ENCODE peak calls at places on chromosomes 1 and 21, in six cellular contexts. T is A172; M is DMS 273 treated with DMSO at 0.1 percent for 48 hours; E is retinal pigment epithelial cell; A is heart left ventricle; V is activated gamma-delta T cell treated with anti-CD3 and anti-CD28 coated beads, Interleukin-2, amount 50 U/mL, for 16 hours. G is an unnamed sample.

GRCh38 chr1:31660871-31661455 is 16.3 kb upstream of the PEF1 start:
- DNase-seq in M (no peak), E (no peak), V (no peak), A (peak; percentile 46), T (no peak), G (no peak)

GRCh38 chr1:2985121-2985561 is 36.1 kb upstream of the ACTRT2 start:
- DNase-seq in T (no peak), M (no peak), E (no peak), A (peak; percentile 52), V (no peak), G (no peak)

GRCh38 chr1:2607681-2608041 is 21.1 kb downstream of the PRXL2B start:
- DNase-seq in V (no peak), M (no peak), E (no peak), T (no peak), A (peak; percentile 85), G (no peak)

GRCh38 chr1:44827197-44828002 is 15.7 kb downstream of the PTCH2 start:
- DNase-seq in M (no peak), E (no peak), V (no peak), A (no peak), T (no peak), G (no peak)

GRCh38 chr1:20110679-20111078 is 8.7 kb downstream of the PLA2G2D start:
- DNase-seq in T (peak; percentile 55), V (no peak), M (no peak), A (no peak), E (peak; percentile 56), G (no peak)

GRCh38 chr1:215824245-215824644 is 257.1 kb downstream of the KCTD3 start:
- DNase-seq in E (no peak), M (peak; percentile 14), T (no peak), A (no peak), V (no peak), G (peak; percentile 33)

GRCh38 chr1:235739124-235739523 is 89.5 kb upstream of the GNG4 start:
- DNase-seq in A (no peak), M (no peak), V (no peak), E (no peak), T (peak; percentile 51), G (no peak)

GRCh38 chr1:114154963-114155322 is 1.3 kb upstream of the SYT6 start:
- DNase-seq in V (no peak), T (peak; percentile 14), M (peak; percentile 31), A (no peak), E (peak; percentile 2), G (no peak)

GRCh38 chr1:172951728-172952365 is 98.9 kb downstream of the TNFSF18 start:
- DNase-seq in V (no peak), A (no peak), T (peak; percentile 75), M (no peak), E (no peak), G (no peak)

GRCh38 chr1:214332950-214333798 is 52.2 kb downstream of the SMYD2 start:
- DNase-seq in M (no peak), E (no peak), V (peak; percentile 3), A (peak; percentile 65), T (peak; percentile 69), G (no peak)

GRCh38 chr1:1291023-1291528 is 10.8 kb downstream of the SCNN1D start:
- DNase-seq in A (peak; percentile 67), T (no peak), M (no peak), V (no peak), E (no peak), G (no peak)

GRCh38 chr21:35648512-35648911 is 411.8 kb downstream of the SETD4 start:
- DNase-seq in V (no peak), T (peak; percentile 51), A (no peak), M (no peak), E (no peak), G (no peak)

GRCh38 chr1:178417858-178418257 is 78.9 kb downstream of the CLEC20A start:
- DNase-seq in A (no peak), E (peak; percentile 66), T (peak; percentile 89), V (no peak), M (no peak), G (no peak)

GRCh38 chr1:119782541-119783338 is 14.0 kb upstream of the HMGCS2 start:
- DNase-seq in M (no peak), V (no peak), T (no peak), E (no peak), A (no peak), G (no peak)

GRCh38 chr1:201842472-201843020 is 13.6 kb downstream of the IPO9 start:
- DNase-seq in M (no peak), T (no peak), E (no peak), V (no peak), A (no peak), G (no peak)

GRCh38 chr1:242723044-242723742 is 198.7 kb upstream of the PLD5 start:
- DNase-seq in M (no peak), T (no peak), E (no peak), A (no peak), V (no peak), G (no peak)

GRCh38 chr1:175514309-175515001 is 228.9 kb downstream of the TNR start:
- DNase-seq in M (no peak), E (no peak), T (no peak), A (no peak), V (no peak), G (no peak)

GRCh38 chr1:234108921-234109320 is 204.4 kb downstream of the SLC35F3 start:
- DNase-seq in T (no peak), V (no peak), M (no peak), A (no peak), E (no peak), G (no peak)

GRCh38 chr1:174998569-174999215 is 1.1 kb upstream of the CACYBP start:
- DNase-seq in M (peak; percentile 43), E (peak; percentile 37), V (peak; percentile 27), T (peak; percentile 75), A (no peak), G (peak; percentile 20)

GRCh38 chr1:59445040-59445439 is 148.1 kb downstream of the FGGY start:
- DNase-seq in M (no peak), A (no peak), T (peak; percentile 41), V (no peak), E (no peak), G (no peak)

GRCh38 chr1:81912383-81912782 is 111.6 kb downstream of the ADGRL2 start:
- DNase-seq in T (no peak), A (no peak), E (no peak), M (no peak), V (no peak), G (no peak)

GRCh38 chr1:195335541-195335940 is 1272.7 kb downstream of the KCNT2 start:
- DNase-seq in T (no peak), M (no peak), A (no peak), V (no peak), E (peak; percentile 76), G (no peak)

GRCh38 chr1:53449026-53449425 is 10.2 kb upstream of the DMRTB1 start:
- DNase-seq in V (no peak), A (no peak), M (no peak), E (peak; percentile 89), T (peak; percentile 74), G (no peak)

GRCh38 chr1:169949139-169949538 is 55.4 kb upstream of the SCYL3 start:
- DNase-seq in M (no peak), V (no peak), T (no peak), E (no peak), A (no peak), G (no peak)

GRCh38 chr1:242745079-242745478 is 220.6 kb upstream of the PLD5 start:
- DNase-seq in V (no peak), A (no peak), M (no peak), E (no peak), T (no peak), G (no peak)

GRCh38 chr1:37096523-37096922 is 62.2 kb upstream of the GRIK3 start:
- DNase-seq in M (no peak), A (no peak), T (no peak), V (no peak), E (no peak), G (peak; percentile 56)

GRCh38 chr1:90127288-90127953 is 132.5 kb downstream of the ZNF326 start:
- DNase-seq in E (no peak), A (no peak), M (no peak), V (no peak), T (no peak), G (no peak)

GRCh38 chr1:1235016-1235744 is 3.1 kb downstream of the B3GALT6 start:
- DNase-seq in A (no peak), T (no peak), V (no peak), M (no peak), E (no peak), G (no peak)